ENCODE peak calls at places on chromosomes 16 and 17, in six cellular contexts. X, S, U, I, T and E are unnamed samples.

GRCh38 chr16:73299349-73299748 is 251.4 kb upstream of the ZFHX3 start:
- DNase-seq in U (no peak), X (no peak), S (no peak), T (no peak), I (no peak), E (no peak)

GRCh38 chr16:81723098-81723723 is 55.9 kb upstream of the PLCG2 start:
- DNase-seq in U (no peak), T (peak), S (no peak), X (peak), I (peak), E (no peak)

GRCh38 chr17:48053758-48054237 is 5.6 kb downstream of the NFE2L1 start:
- DNase-seq in S (no peak), U (no peak), I (no peak), X (no peak), T (no peak), E (no peak)

GRCh38 chr17:824372-824771 is 42.2 kb downstream of the MRM3 start:
- DNase-seq in U (no peak), X (no peak), S (no peak), I (no peak), T (no peak), E (no peak)

GRCh38 chr16:54633943-54634362 is 296.7 kb upstream of the IRX5 start:
- DNase-seq in S (peak), U (no peak), I (peak), T (peak), X (peak), E (no peak)

GRCh38 chr16:46883353-46883689 is 841 bp upstream of the GPT2 start:
- DNase-seq in X (no peak), T (no peak), S (no peak), I (no peak), U (no peak), E (no peak)

GRCh38 chr16:50763211-50763610 is 21.3 kb downstream of the CYLD start:
- DNase-seq in T (no peak), S (no peak), X (no peak), I (no peak), U (no peak), E (no peak)

GRCh38 chr17:58507123-58507634 is 7.3 kb downstream of the MTMR4 start:
- DNase-seq in I (no peak), U (no peak), X (no peak), S (no peak), T (no peak), E (no peak)

GRCh38 chr16:83533193-83533592 is 274.6 kb upstream of the HSBP1 start:
- DNase-seq in X (no peak), S (no peak), I (peak), U (no peak), T (no peak), E (peak)

GRCh38 chr16:22352119-22352518 is 22.3 kb downstream of the CDR2 start:
- DNase-seq in U (no peak), I (no peak), X (no peak), T (no peak), S (no peak), E (no peak)

GRCh38 chr17:19380551-19381284 is 2.4 kb downstream of the MAPK7 start:
- DNase-seq in I (no peak), T (no peak), U (no peak), X (no peak), S (peak), E (no peak)

GRCh38 chr17:76735586-76736348 is 1.4 kb downstream of the SRSF2 start:
- DNase-seq in T (no peak), X (no peak), U (no peak), I (no peak), S (no peak), E (no peak)

GRCh38 chr16:68298907-68299515 is 11.7 kb downstream of the SLC7A6OS start:
- DNase-seq in X (no peak), I (no peak), T (no peak), U (no peak), S (peak), E (peak)

GRCh38 chr16:66344533-66345145 is 21.9 kb upstream of the CDH5 start:
- DNase-seq in S (no peak), X (peak), I (peak), U (no peak), T (peak), E (no peak)

GRCh38 chr16:87044829-87045228 is 272.4 kb downstream of the C16orf95 start:
- DNase-seq in S (no peak), X (no peak), T (no peak), U (no peak), I (no peak), E (no peak)

GRCh38 chr16:23874613-23875294 is 39.0 kb downstream of the PRKCB start:
- DNase-seq in U (no peak), X (no peak), I (no peak), S (no peak), T (peak), E (no peak)

GRCh38 chr17:74361613-74362391 is at the start of gene BTBD17:
- DNase-seq in X (peak), I (peak), S (no peak), T (no peak), U (no peak), E (peak)

GRCh38 chr16:12231666-12232065 is 255.1 kb downstream of the SNX29 start:
- DNase-seq in U (no peak), I (peak), S (no peak), X (no peak), T (no peak), E (no peak)

GRCh38 chr16:66521227-66521626 is 28.7 kb downstream of the TK2 start:
- DNase-seq in I (no peak), X (no peak), U (no peak), S (no peak), T (no peak), E (no peak)

GRCh38 chr17:20066253-20066652 is 57.1 kb downstream of the SPECC1 start:
- DNase-seq in X (no peak), U (no peak), T (no peak), S (peak), I (peak), E (peak)

GRCh38 chr16:58970775-58971174 is 236.7 kb upstream of the GOT2 start:
- DNase-seq in X (no peak), U (no peak), I (no peak), T (no peak), S (no peak), E (no peak)

GRCh38 chr16:89397331-89397861 is 93.0 kb downstream of the ANKRD11 start:
- DNase-seq in I (no peak), S (no peak), T (no peak), X (no peak), U (no peak), E (no peak)

GRCh38 chr17:14428640-14429029 is 127.8 kb downstream of the HS3ST3B1 start:
- DNase-seq in S (no peak), T (no peak), I (no peak), U (no peak), X (no peak), E (no peak)

GRCh38 chr16:70695351-70696070 is 9.7 kb upstream of the MTSS2 start:
- DNase-seq in I (peak), U (no peak), T (no peak), X (no peak), S (no peak), E (no peak)

GRCh38 chr17:57442914-57443571 is 186.7 kb downstream of the MSI2 start:
- DNase-seq in T (no peak), S (no peak), I (peak), X (no peak), U (no peak), E (peak)

GRCh38 chr16:67679935-67680897 is 13.6 kb downstream of the C16orf86 start:
- DNase-seq in X (no peak), S (no peak), I (no peak), T (no peak), U (no peak), E (no peak)

GRCh38 chr16:54009464-54010176 is 277.0 kb downstream of the IRX3 start:
- DNase-seq in S (no peak), I (no peak), X (no peak), U (no peak), T (no peak), E (no peak)

GRCh38 chr16:70749681-70750601 is 51.0 kb downstream of the VAC14 start:
- DNase-seq in I (no peak), U (no peak), S (no peak), T (no peak), X (peak), E (no peak)

GRCh38 chr16:48629531-48629930 is 19.6 kb upstream of the N4BP1 start:
- DNase-seq in T (no peak), S (no peak), X (no peak), I (no peak), U (no peak), E (no peak)